ENCODE peak calls at places on chromosomes 1 and 21, in five cellular contexts. W is pancreas, V is AG09319, Z is heart left ventricle, A is activated B cell treated with CpG ODN at 0.5 μM for 24 hours. R is an unnamed sample.

GRCh38 chr1:228059536-228060457 is 22.7 kb upstream of the ARF1 start:
- DNase-seq in W (peak), V (no peak), Z (peak), A (peak), R (no peak)

GRCh38 chr1:38817267-38817957 is 42.2 kb downstream of the RRAGC start:
- DNase-seq in W (no peak), V (no peak), Z (no peak), A (no peak), R (no peak)

GRCh38 chr1:95506736-95507404 is 272.9 kb downstream of the RWDD3 start:
- DNase-seq in W (no peak), V (no peak), Z (no peak), A (no peak), R (no peak)

GRCh38 chr21:33495743-33496142 is 4.2 kb upstream of the DNAJC28 start:
- DNase-seq in W (no peak), V (no peak), Z (no peak), A (no peak), R (no peak)

GRCh38 chr21:44294391-44295162 is 5.3 kb upstream of the PFKL start:
- DNase-seq in W (peak), V (no peak), Z (peak), A (no peak), R (no peak)

GRCh38 chr1:228076796-228077430 is 5.6 kb upstream of the ARF1 start:
- DNase-seq in W (no peak), V (no peak), Z (no peak), A (no peak), R (peak)

GRCh38 chr1:161182214-161182613 is 4.9 kb upstream of the B4GALT3 start:
- DNase-seq in W (no peak), V (no peak), Z (no peak), A (no peak), R (peak)

GRCh38 chr1:181664543-181664942 is 181.2 kb downstream of the CACNA1E start:
- DNase-seq in W (no peak), V (no peak), Z (no peak), A (no peak), R (no peak)

GRCh38 chr1:54980046-54980527 is 341 bp upstream of the TMEM61 start:
- DNase-seq in W (no peak), V (no peak), Z (no peak), A (no peak), R (no peak)

GRCh38 chr1:3454811-3455618 is 550 bp downstream of the ARHGEF16 start:
- DNase-seq in W (peak), V (no peak), Z (peak), A (no peak), R (no peak)

GRCh38 chr1:236051107-236051885 is 13.6 kb downstream of the NID1 start:
- DNase-seq in W (no peak), V (no peak), Z (no peak), A (no peak), R (no peak)

GRCh38 chr1:115529216-115529897 is 112.4 kb upstream of the VANGL1 start:
- DNase-seq in W (no peak), V (no peak), Z (no peak), A (no peak), R (no peak)

GRCh38 chr1:3714284-3714741 is 37.9 kb upstream of the CCDC27 start:
- DNase-seq in W (no peak), V (no peak), Z (no peak), A (no peak), R (no peak)

GRCh38 chr1:178192686-178193085 is 98.8 kb downstream of the RASAL2 start:
- DNase-seq in W (peak), V (no peak), Z (no peak), A (no peak), R (peak)

GRCh38 chr21:26843912-26844257 is 1.3 kb downstream of the ADAMTS1 start:
- DNase-seq in W (no peak), V (no peak), Z (no peak), A (no peak), R (no peak)

GRCh38 chr1:18972531-18972930 is 16.1 kb upstream of the IFFO2 start:
- DNase-seq in W (no peak), V (no peak), Z (no peak), A (no peak), R (no peak)

GRCh38 chr21:35198004-35198403 is 148.9 kb upstream of the RUNX1 start:
- DNase-seq in W (no peak), V (peak), Z (no peak), A (no peak), R (no peak)

GRCh38 chr1:99820546-99820945 is 29.6 kb upstream of the AGL start:
- DNase-seq in W (no peak), V (no peak), Z (no peak), A (no peak), R (no peak)

GRCh38 chr1:25958475-25958874 is 39.4 kb downstream of the PAFAH2 start:
- DNase-seq in W (no peak), V (no peak), Z (no peak), A (no peak), R (no peak)

GRCh38 chr1:211920602-211921226 is 90.2 kb upstream of the LPGAT1 start:
- DNase-seq in W (no peak), V (no peak), Z (no peak), A (no peak), R (no peak)

GRCh38 chr1:174358344-174358743 is 89.4 kb upstream of the GPR52 start:
- DNase-seq in W (no peak), V (no peak), Z (no peak), A (no peak), R (no peak)

GRCh38 chr1:233639611-233640010 is 25.7 kb downstream of the KCNK1 start:
- DNase-seq in W (no peak), V (no peak), Z (no peak), A (no peak), R (no peak)

GRCh38 chr1:204971700-204972336 is 71.2 kb upstream of the CNTN2 start:
- DNase-seq in W (no peak), V (peak), Z (no peak), A (no peak), R (peak)

GRCh38 chr1:101592861-101593260 is 356.0 kb downstream of the S1PR1 start:
- DNase-seq in W (no peak), V (no peak), Z (no peak), A (no peak), R (no peak)

GRCh38 chr1:225981714-225982113 is 17.4 kb downstream of the SDE2 start:
- DNase-seq in W (no peak), V (no peak), Z (no peak), A (no peak), R (no peak)

GRCh38 chr21:36028127-36029069 is 31.9 kb downstream of the SETD4 start:
- DNase-seq in W (peak), V (no peak), Z (peak), A (peak), R (peak)

GRCh38 chr1:23577056-23577985 is 18.0 kb upstream of the ID3 start:
- DNase-seq in W (no peak), V (no peak), Z (no peak), A (no peak), R (no peak)

GRCh38 chr1:209400351-209401220 is 182.9 kb upstream of the CAMK1G start:
- DNase-seq in W (no peak), V (no peak), Z (no peak), A (no peak), R (no peak)

GRCh38 chr1:42993631-42994121 is 35.0 kb upstream of the SLC2A1 start:
- DNase-seq in W (no peak), V (no peak), Z (no peak), A (no peak), R (peak)

GRCh38 chr1:232438476-232438875 is 191.5 kb downstream of the SIPA1L2 start:
- DNase-seq in W (no peak), V (no peak), Z (no peak), A (no peak), R (no peak)

GRCh38 chr1:119859647-119860046 is 36.7 kb downstream of the ADAM30 start:
- DNase-seq in W (no peak), V (no peak), Z (no peak), A (no peak), R (no peak)

GRCh38 chr1:187621961-187622360 is 793.2 kb downstream of the PLA2G4A start:
- DNase-seq in W (no peak), V (no peak), Z (no peak), A (no peak), R (no peak)

GRCh38 chr1:81254560-81254959 is 546.2 kb upstream of the ADGRL2 start:
- DNase-seq in W (no peak), V (no peak), Z (no peak), A (no peak), R (no peak)

GRCh38 chr1:16612332-16613172 is 812 bp downstream of the NBPF1 start:
- DNase-seq in W (peak), V (peak), Z (peak), A (no peak), R (peak)

GRCh38 chr1:58570817-58571216 is 6.2 kb downstream of the TACSTD2 start:
- DNase-seq in W (no peak), V (no peak), Z (no peak), A (no peak), R (no peak)

GRCh38 chr1:214503553-214503952 is 47.8 kb downstream of the PTPN14 start:
- DNase-seq in W (no peak), V (no peak), Z (no peak), A (no peak), R (no peak)

GRCh38 chr21:44078411-44078981 is 28.7 kb upstream of the PWP2 start:
- DNase-seq in W (no peak), V (no peak), Z (no peak), A (no peak), R (no peak)

GRCh38 chr21:43021191-43021590 is 46.8 kb downstream of the PKNOX1 start:
- DNase-seq in W (no peak), V (no peak), Z (no peak), A (no peak), R (no peak)

GRCh38 chr21:28832013-28832714 is 160.5 kb downstream of the LTN1 start:
- DNase-seq in W (no peak), V (no peak), Z (no peak), A (no peak), R (no peak)

DNA sequence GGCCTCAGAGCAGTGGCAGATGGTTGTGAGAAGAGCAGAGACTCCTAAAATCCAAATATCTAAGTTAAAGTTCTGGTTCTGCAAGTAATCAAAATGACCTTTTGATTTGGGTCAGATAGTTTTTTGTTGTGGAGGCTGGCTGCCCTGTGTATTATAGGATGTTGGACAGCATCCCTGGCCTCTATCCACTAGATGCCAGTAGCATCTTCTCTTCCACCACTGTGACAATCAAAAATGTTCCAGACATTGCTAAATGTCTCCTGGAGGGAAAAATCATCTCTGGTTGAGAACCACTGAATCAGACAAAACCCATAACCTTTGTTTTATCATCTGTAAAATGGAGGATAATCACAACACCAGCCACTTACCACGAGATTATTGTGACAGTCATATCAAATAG is 5.9 kb upstream of the DPT start:
- DNase-seq in W (no peak), V (no peak), Z (no peak), A (no peak), R (no peak)
- TF ChIP-seq CTCF in W (no peak), V (no peak), Z (no peak), A (no peak), R (no peak)

DNA sequence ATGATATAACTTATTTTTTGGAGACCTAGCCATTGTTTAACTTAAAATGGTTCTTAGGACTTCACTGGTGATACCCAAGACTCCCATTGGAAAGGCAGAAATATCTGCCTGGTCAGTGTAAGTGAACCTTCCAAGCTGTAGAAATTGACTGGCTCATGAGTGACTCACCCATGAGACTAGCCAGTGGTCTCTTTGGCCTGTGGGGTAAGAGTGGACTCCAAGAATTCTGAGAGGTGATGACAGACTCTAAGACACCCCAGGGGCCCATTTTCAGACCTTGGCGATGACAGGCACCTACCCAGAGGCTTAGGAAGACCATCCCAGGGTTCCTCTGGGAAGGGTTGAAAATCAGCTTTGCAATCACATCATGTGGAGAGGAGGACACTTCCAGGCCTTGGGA is 78.8 kb downstream of the KAZN start:
- DNase-seq in W (no peak), V (no peak), Z (no peak), A (no peak), R (no peak)
- TF ChIP-seq CTCF in W (no peak), V (no peak), Z (no peak), A (no peak), R (no peak)

GRCh38 chr1:108708726-108709660 is 3.7 kb upstream of the FNDC7 start:
- DNase-seq in W (no peak), V (no peak), Z (no peak), A (no peak), R (no peak)
- TF ChIP-seq CTCF in W (no peak), V (no peak), Z (no peak), A (no peak), R (peak)

DNA sequence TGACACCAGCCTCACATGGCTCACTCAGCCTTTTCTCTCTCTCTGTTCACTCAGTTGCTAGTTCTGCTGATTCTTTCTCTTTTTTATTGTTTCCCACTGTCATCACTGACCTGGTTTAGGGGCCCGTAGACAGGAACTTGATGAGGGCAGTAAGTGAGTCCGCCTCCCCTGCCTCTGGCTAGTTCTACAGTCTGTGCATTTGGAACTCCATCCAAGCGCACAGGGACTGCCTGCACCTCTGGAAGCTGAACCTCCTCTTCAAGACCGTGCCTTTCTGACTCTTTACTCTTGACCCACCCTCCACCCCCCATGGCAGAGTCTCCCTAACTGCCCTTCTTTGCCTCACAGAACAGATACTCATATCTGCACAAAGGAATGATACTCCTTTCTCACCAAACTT is 4.2 kb downstream of the TENT5C start:
- DNase-seq in W (no peak), V (no peak), Z (no peak), A (peak), R (no peak)
- TF ChIP-seq CTCF in W (no peak), V (no peak), Z (no peak), A (no peak), R (no peak)

GRCh38 chr1:182910143-182910542 is 42.8 kb downstream of the SHCBP1L start:
- DNase-seq in W (no peak), V (no peak), Z (no peak), A (no peak), R (no peak)
- TF ChIP-seq CTCF in W (no peak), V (no peak), Z (no peak), A (no peak), R (no peak)

DNA sequence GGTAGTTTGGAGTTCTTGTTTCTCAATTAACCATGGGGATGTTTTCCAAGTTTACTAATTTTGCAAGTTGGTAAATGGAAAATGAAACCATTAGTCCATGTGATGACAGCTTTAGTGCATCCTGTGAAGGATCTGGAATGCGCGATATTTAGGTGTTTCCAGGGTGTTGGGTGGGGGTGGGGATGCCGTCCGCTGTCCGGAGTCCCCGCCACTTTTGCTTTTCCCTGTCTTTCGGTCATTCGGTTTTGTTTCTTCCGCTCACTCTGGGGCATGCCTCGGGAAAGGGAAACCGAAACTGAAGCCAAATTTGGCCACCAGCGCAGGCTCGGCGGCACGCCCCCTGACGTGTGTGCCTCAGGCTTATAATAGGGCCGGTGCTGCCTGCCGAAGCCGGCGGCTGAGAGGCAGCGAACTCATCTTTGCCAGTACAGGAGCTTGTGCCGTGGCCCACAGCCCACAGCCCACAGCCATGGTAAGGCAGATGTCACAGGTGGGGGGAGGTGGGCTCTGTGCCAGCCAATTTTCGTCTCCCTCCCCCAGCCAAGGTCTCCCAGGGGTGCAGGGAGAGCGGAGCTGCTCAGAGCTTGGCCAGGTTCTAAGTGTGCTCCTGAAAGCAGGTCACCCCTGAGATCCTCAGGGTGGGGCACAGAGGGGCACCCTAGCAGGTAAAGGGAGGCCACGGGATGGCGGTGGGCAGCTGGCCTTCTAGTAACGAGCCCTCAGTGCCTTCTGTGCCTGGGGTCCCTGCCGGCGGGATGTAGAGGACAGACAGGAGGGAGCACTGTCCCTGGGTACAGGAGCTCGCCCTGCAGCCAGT is at the start of gene ISG15:
- DNase-seq in W (peak), V (peak), Z (peak), A (peak), R (peak)
- TF ChIP-seq CTCF in W (no peak), V (no peak), Z (no peak), A (no peak), R (no peak)

DNA sequence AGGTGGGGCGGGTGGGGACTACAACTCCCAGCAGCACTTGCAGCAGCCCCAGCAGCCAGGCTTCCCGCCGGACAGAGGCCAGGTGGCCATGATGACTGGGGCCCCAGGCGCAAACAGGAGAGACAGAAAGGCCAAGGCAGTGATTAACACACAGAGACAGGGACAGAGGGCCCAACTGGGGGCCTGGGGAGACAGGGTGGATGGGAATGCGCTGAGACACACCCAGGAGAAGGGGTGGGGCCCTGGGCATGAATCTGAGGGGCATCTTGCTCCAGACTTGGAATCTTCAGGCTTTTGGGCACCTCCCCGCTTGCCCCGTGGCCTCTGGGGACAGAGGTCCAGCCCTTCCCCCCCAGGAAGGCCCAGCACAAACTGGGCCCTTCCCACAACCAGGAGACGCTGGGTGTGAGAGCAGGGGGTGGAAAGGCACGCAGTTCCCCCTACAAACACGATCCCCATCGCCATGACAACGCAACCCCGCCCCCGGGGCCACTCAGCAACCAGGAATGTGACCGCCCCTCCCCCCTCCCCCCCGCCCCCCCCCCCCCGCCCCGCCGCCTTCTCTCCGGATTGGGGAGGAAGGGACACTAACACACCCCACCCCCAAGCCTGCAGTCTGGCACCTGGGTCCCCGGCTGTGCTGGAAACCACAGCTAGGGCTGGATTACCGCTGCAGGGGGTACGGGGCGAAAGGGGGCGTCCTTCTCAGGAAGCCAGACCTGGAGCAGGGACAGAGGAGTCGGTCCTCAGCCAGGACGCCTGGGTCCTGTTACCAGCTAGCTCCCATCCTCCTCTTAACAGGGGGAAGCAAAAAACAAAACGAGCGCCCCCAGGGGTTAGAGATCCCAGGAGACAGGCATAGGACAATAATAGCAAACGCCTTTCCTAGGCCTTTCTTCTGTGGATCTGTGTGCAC is 4.5 kb downstream of the HDGF start:
- DNase-seq in W (peak), V (peak), Z (peak), A (peak), R (peak)
- TF ChIP-seq CTCF in W (no peak), V (peak), Z (no peak), A (no peak), R (no peak)

GRCh38 chr1:111737216-111738132 is 1.7 kb downstream of the INKA2 start:
- DNase-seq in W (no peak), V (no peak), Z (no peak), A (no peak), R (no peak)

GRCh38 chr1:111739222-111739983 is at the start of gene INKA2:
- DNase-seq in W (peak), V (peak), Z (peak), A (peak), R (peak)

GRCh38 chr1:111739984-111740765 is 980 bp upstream of the INKA2 start:
- DNase-seq in W (peak), V (no peak), Z (peak), A (peak), R (no peak)

GRCh38 chr1:111738133-111738435 is 1.1 kb downstream of the INKA2 start:
- DNase-seq in W (no peak), V (no peak), Z (no peak), A (no peak), R (no peak)

GRCh38 chr1:111738436-111739221 is 566 bp downstream of the INKA2 start:
- DNase-seq in W (peak), V (no peak), Z (peak), A (peak), R (no peak)
- TF ChIP-seq CTCF in W (no peak), V (no peak), Z (no peak), A (no peak), R (no peak)